ENCODE peak calls at places on chromosome 2, in six cellular contexts. X, J, L, E, N and C are unnamed samples.

GRCh38 chr2:190695739-190696138 is 46.9 kb downstream of the NAB1 start:
- DNase-seq in X (no peak), J (no peak), L (no peak), E (no peak), N (no peak), C (no peak)

GRCh38 chr2:47905454-47906260 is 641 bp downstream of the FBXO11 start:
- DNase-seq in X (peak), J (peak), L (peak), E (peak), N (peak), C (peak)

GRCh38 chr2:227503433-227504406 is 31.8 kb downstream of the AGFG1 start:
- DNase-seq in X (no peak), J (no peak), L (no peak), E (no peak), N (no peak), C (peak)

GRCh38 chr2:119484834-119485233 is 39.4 kb downstream of the SCTR start:
- DNase-seq in X (no peak), J (no peak), L (no peak), E (no peak), N (no peak), C (no peak)

GRCh38 chr2:229202646-229203045 is 68.4 kb downstream of the PID1 start:
- DNase-seq in X (no peak), J (no peak), L (no peak), E (no peak), N (no peak), C (no peak)

GRCh38 chr2:223459328-223459939 is 142.7 kb downstream of the SCG2 start:
- DNase-seq in X (no peak), J (no peak), L (no peak), E (peak), N (no peak), C (no peak)

GRCh38 chr2:151357359-151357758 is at the start of gene TNFAIP6:
- DNase-seq in X (no peak), J (no peak), L (no peak), E (no peak), N (no peak), C (peak)

GRCh38 chr2:240965296-240965904 is 33.0 kb upstream of the SNED1 start:
- DNase-seq in X (no peak), J (peak), L (no peak), E (no peak), N (no peak), C (peak)

GRCh38 chr2:178233428-178233827 is 39.1 kb downstream of the OSBPL6 start:
- DNase-seq in X (no peak), J (no peak), L (no peak), E (no peak), N (no peak), C (peak)

GRCh38 chr2:183371545-183371944 is 247.3 kb downstream of the NUP35 start:
- DNase-seq in X (no peak), J (no peak), L (no peak), E (no peak), N (no peak), C (peak)

GRCh38 chr2:150978053-150978452 is 283.6 kb downstream of the RBM43 start:
- DNase-seq in X (no peak), J (no peak), L (no peak), E (no peak), N (no peak), C (peak)

GRCh38 chr2:241859017-241859435 is 332 bp upstream of the PDCD1 start:
- DNase-seq in X (no peak), J (no peak), L (no peak), E (no peak), N (no peak), C (no peak)

GRCh38 chr2:193566276-193566675 is 1371.5 kb upstream of the TMEFF2 start:
- DNase-seq in X (no peak), J (no peak), L (no peak), E (no peak), N (no peak), C (no peak)

GRCh38 chr2:221767106-221767878 is 195.2 kb upstream of the EPHA4 start:
- DNase-seq in X (no peak), J (no peak), L (no peak), E (no peak), N (no peak), C (no peak)

GRCh38 chr2:172280820-172281454 is 146.4 kb upstream of the ITGA6 start:
- DNase-seq in X (no peak), J (no peak), L (no peak), E (no peak), N (no peak), C (no peak)

GRCh38 chr2:8488001-8488738 is 193.7 kb upstream of the ID2 start:
- DNase-seq in X (peak), J (no peak), L (peak), E (no peak), N (no peak), C (no peak)

GRCh38 chr2:174012347-174013309 is 47.5 kb upstream of the SP3 start:
- DNase-seq in X (peak), J (peak), L (no peak), E (no peak), N (no peak), C (no peak)

GRCh38 chr2:28419003-28419704 is 26.5 kb downstream of the FOSL2 start:
- DNase-seq in X (no peak), J (no peak), L (no peak), E (no peak), N (no peak), C (no peak)

GRCh38 chr2:149038442-149039212 is at the start of gene LYPD6B:
- DNase-seq in X (no peak), J (no peak), L (no peak), E (no peak), N (no peak), C (no peak)

GRCh38 chr2:10658041-10658913 is 31.5 kb downstream of the NOL10 start:
- DNase-seq in X (no peak), J (no peak), L (no peak), E (no peak), N (no peak), C (peak)